ENCODE peak calls at places on chromosomes 1 and 21, in six cellular contexts. P is activated B cell treated with CpG ODN at 0.5 μM for 24 hours, G is fibroblast of the aortic adventitia, K is T-cell, F is Caki2, L is epithelial cell of prostate. H is an unnamed sample.
A peak's percentile ranks its signal among the peaks of the same experiment; 100 is the strongest.

GRCh38 chr1:52296345-52296744 is 69.7 kb downstream of the CC2D1B start:
- DNase-seq in P (no peak), G (peak; percentile 71), K (no peak), F (peak; percentile 66), L (no peak), H (no peak)

GRCh38 chr1:234962340-234962989 is 166.2 kb downstream of the TOMM20 start:
- DNase-seq in P (no peak), G (peak; percentile 100), K (no peak), F (peak; percentile 95), L (no peak), H (no peak)

GRCh38 chr1:14842361-14842760 is 243.9 kb downstream of the KAZN start:
- DNase-seq in P (no peak), G (no peak), K (no peak), F (no peak), L (no peak), H (no peak)

GRCh38 chr1:108199781-108200626 is at the start of gene SLC25A24:
- DNase-seq in P (peak; percentile 85), G (peak; percentile 67), K (peak; percentile 71), F (peak; percentile 82), L (no peak), H (peak; percentile 90)

GRCh38 chr1:159015440-159015909 is 5.8 kb downstream of the IFI16 start:
- DNase-seq in P (peak; percentile 36), G (peak; percentile 89), K (peak; percentile 33), F (peak; percentile 65), L (peak; percentile 70), H (no peak)

GRCh38 chr21:25838809-25839208 is 104.0 kb downstream of the GABPA start:
- DNase-seq in P (no peak), G (peak; percentile 39), K (no peak), F (no peak), L (no peak), H (no peak)

GRCh38 chr1:28323720-28324119 is 5.1 kb upstream of the MED18 start:
- DNase-seq in P (no peak), G (no peak), K (no peak), F (no peak), L (no peak), H (no peak)

GRCh38 chr1:53331446-53332187 is 3.7 kb upstream of the LRP8 start:
- DNase-seq in P (peak; percentile 4), G (no peak), K (no peak), F (no peak), L (no peak), H (peak; percentile 22)

GRCh38 chr1:159927887-159928431 is 2.7 kb upstream of the TAGLN2 start:
- DNase-seq in P (no peak), G (no peak), K (no peak), F (no peak), L (no peak), H (no peak)

GRCh38 chr1:200372095-200372884 is 37.5 kb downstream of the ZNF281 start:
- DNase-seq in P (no peak), G (peak; percentile 73), K (no peak), F (peak; percentile 27), L (peak; percentile 50), H (no peak)

GRCh38 chr21:33901421-33902288 is 13.9 kb downstream of the ATP5PO start:
- DNase-seq in P (no peak), G (peak; percentile 65), K (no peak), F (peak; percentile 31), L (peak; percentile 22), H (no peak)

GRCh38 chr1:150507912-150508864 is at the start of gene ECM1:
- DNase-seq in P (no peak), G (peak; percentile 81), K (no peak), F (peak; percentile 74), L (no peak), H (peak; percentile 62)

GRCh38 chr1:239914827-239915231 is 176.9 kb upstream of the FMN2 start:
- DNase-seq in P (no peak), G (peak; percentile 64), K (no peak), F (peak; percentile 45), L (peak; percentile 29), H (no peak)

GRCh38 chr1:5991784-5992033 is 516 bp downstream of the NPHP4 start:
- DNase-seq in P (no peak), G (no peak), K (no peak), F (no peak), L (no peak), H (no peak)

GRCh38 chr21:34726627-34727337 is 58.0 kb downstream of the CLIC6 start:
- DNase-seq in P (no peak), G (no peak), K (no peak), F (no peak), L (no peak), H (no peak)

GRCh38 chr1:98467584-98467983 is 193.9 kb upstream of the SNX7 start:
- DNase-seq in P (no peak), G (peak; percentile 16), K (no peak), F (no peak), L (no peak), H (no peak)

GRCh38 chr1:200410566-200410878 is 686 bp upstream of the ZNF281 start:
- DNase-seq in P (no peak), G (no peak), K (no peak), F (peak; percentile 30), L (peak; percentile 81), H (no peak)

GRCh38 chr21:33078907-33079582 is 9.1 kb downstream of the OLIG1 start:
- DNase-seq in P (no peak), G (peak; percentile 38), K (no peak), F (peak; percentile 88), L (peak; percentile 74), H (no peak)

GRCh38 chr1:24021403-24022266 is 41.5 kb upstream of the SRSF10 start:
- DNase-seq in P (no peak), G (no peak), K (no peak), F (no peak), L (no peak), H (no peak)

GRCh38 chr1:113859478-113860175 is 11.9 kb downstream of the PTPN22 start:
- DNase-seq in P (no peak), G (peak; percentile 28), K (no peak), F (no peak), L (no peak), H (no peak)